ENCODE peak calls at places on chromosomes 11 and 22, in five cellular contexts. F is right lobe of liver; X is heart left ventricle; B is activated CD4-positive, alpha-beta T cell treated with anti-CD3 and anti-CD28 coated beads, Interleukin-2, amount 10 ng/mL, durations not matched to agents 7 days and 5 days; I is stimulated activated CD8-positive, alpha-beta memory T cell treated with anti-CD3 and anti-CD28 coated beads, Interleukin-15, amount 100 ng/mL, for 4 hours. W is an unnamed sample.
A peak's percentile ranks its signal among the peaks of the same experiment; 100 is the strongest.

GRCh38 chr11:26377619-26378018 is 45.7 kb downstream of the ANO3 start:
- DNase-seq in F (no peak), X (no peak), B (no peak), I (no peak), W (no peak)

GRCh38 chr11:14223636-14224035 is 135.3 kb downstream of the RRAS2 start:
- DNase-seq in F (no peak), X (no peak), B (no peak), I (no peak), W (no peak)

GRCh38 chr11:118663381-118663780 is 16.1 kb downstream of the TREH start:
- DNase-seq in F (no peak), X (no peak), B (no peak), I (no peak), W (no peak)

GRCh38 chr11:44993971-44994705 is 43.5 kb upstream of the TP53I11 start:
- DNase-seq in F (no peak), X (no peak), B (no peak), I (no peak), W (peak; percentile 88)

GRCh38 chr11:77560605-77561004 is 29.1 kb upstream of the AQP11 start:
- DNase-seq in F (no peak), X (no peak), B (no peak), I (no peak), W (no peak)

GRCh38 chr22:45225732-45226560 is 14.7 kb downstream of the KIAA0930 start:
- DNase-seq in F (no peak), X (no peak), B (no peak), I (no peak), W (peak; percentile 49)

GRCh38 chr11:12686246-12687060 is 12.2 kb downstream of the TEAD1 start:
- DNase-seq in F (no peak), X (no peak), B (no peak), I (no peak), W (no peak)

GRCh38 chr11:34757026-34757451 is 136.1 kb downstream of the EHF start:
- DNase-seq in F (no peak), X (no peak), B (no peak), I (no peak), W (no peak)

GRCh38 chr11:91296628-91297027 is 928.0 kb upstream of the FAT3 start:
- DNase-seq in F (no peak), X (no peak), B (no peak), I (no peak), W (no peak)

GRCh38 chr11:30585067-30585891 is 874 bp downstream of the MPPED2 start:
- DNase-seq in F (peak; percentile 55), X (peak; percentile 57), B (no peak), I (no peak), W (peak; percentile 43)

GRCh38 chr11:70573701-70574151 is 175.4 kb downstream of the CTTN start:
- DNase-seq in F (no peak), X (no peak), B (no peak), I (no peak), W (no peak)

GRCh38 chr22:44409211-44409648 is 88.8 kb downstream of the RTL6 start:
- DNase-seq in F (peak; percentile 29), X (no peak), B (no peak), I (no peak), W (no peak)

GRCh38 chr11:125365196-125365931 is 130.7 kb downstream of the FEZ1 start:
- DNase-seq in F (no peak), X (no peak), B (no peak), I (no peak), W (no peak)

GRCh38 chr11:111376453-111376871 is 2.6 kb downstream of the POU2AF1 start:
- DNase-seq in F (no peak), X (no peak), B (no peak), I (no peak), W (no peak)

GRCh38 chr11:19811391-19811790 is 98.8 kb downstream of the NAV2 start:
- DNase-seq in F (no peak), X (no peak), B (no peak), I (no peak), W (no peak)

GRCh38 chr11:128823751-128824150 is 43.3 kb downstream of the KCNJ1 start:
- DNase-seq in F (no peak), X (no peak), B (no peak), I (no peak), W (no peak)

W was measured in body of pancreas.